ENCODE peak calls at places on chromosomes 12 and 14, in seven cellular contexts. One of them, this sample, is unnamed.

GRCh38 chr12:121812921-121813896 is 9.4 kb downstream of the SETD1B start:
- DNase-seq in ELR: no peak
- DNase-seq in AG08396: no peak
- DNase-seq in GM18507: no peak
- DNase-seq in astrocyte of the spinal cord: no peak
- DNase-seq in effector CD8-positive, alpha-beta T cell: no peak
- DNase-seq in HL-60: peak; percentile 72
- DNase-seq in this sample: no peak

GRCh38 chr12:91902860-91903683 is 242.6 kb downstream of the BTG1 start:
- DNase-seq in ELR: peak; percentile 75
- DNase-seq in AG08396: no peak
- DNase-seq in GM18507: no peak
- DNase-seq in astrocyte of the spinal cord: no peak
- DNase-seq in effector CD8-positive, alpha-beta T cell: no peak
- DNase-seq in HL-60: no peak
- DNase-seq in this sample: no peak

GRCh38 chr14:103121846-103122577 is 1.2 kb upstream of the TNFAIP2 start:
- DNase-seq in ELR: peak; percentile 74
- DNase-seq in AG08396: no peak
- DNase-seq in GM18507: no peak
- DNase-seq in astrocyte of the spinal cord: peak; percentile 54
- DNase-seq in effector CD8-positive, alpha-beta T cell: no peak
- DNase-seq in HL-60: peak; percentile 98
- DNase-seq in this sample: peak; percentile 63

GRCh38 chr12:53499261-53500118 is at the start of gene MAP3K12:
- DNase-seq in ELR: peak; percentile 79
- DNase-seq in AG08396: peak; percentile 57
- DNase-seq in GM18507: no peak
- DNase-seq in astrocyte of the spinal cord: peak; percentile 51
- DNase-seq in effector CD8-positive, alpha-beta T cell: peak; percentile 34
- DNase-seq in HL-60: peak; percentile 47
- DNase-seq in this sample: no peak

GRCh38 chr12:100128509-100128908 is 14.2 kb downstream of the BLTP3B start:
- DNase-seq in ELR: peak; percentile 57
- DNase-seq in AG08396: peak; percentile 19
- DNase-seq in GM18507: no peak
- DNase-seq in astrocyte of the spinal cord: peak; percentile 16
- DNase-seq in effector CD8-positive, alpha-beta T cell: no peak
- DNase-seq in HL-60: peak; percentile 74
- DNase-seq in this sample: peak; percentile 1

GRCh38 chr14:49634547-49635334 is at the start of gene DNAAF2:
- DNase-seq in ELR: peak; percentile 83
- DNase-seq in AG08396: peak; percentile 77
- DNase-seq in GM18507: peak; percentile 32
- DNase-seq in astrocyte of the spinal cord: peak; percentile 75
- DNase-seq in effector CD8-positive, alpha-beta T cell: peak; percentile 46
- DNase-seq in HL-60: peak; percentile 67
- DNase-seq in this sample: no peak

GRCh38 chr14:100891501-100892445 is 11.7 kb downstream of the RTL1 start:
- DNase-seq in ELR: no peak
- DNase-seq in AG08396: no peak
- DNase-seq in GM18507: no peak
- DNase-seq in astrocyte of the spinal cord: no peak
- DNase-seq in effector CD8-positive, alpha-beta T cell: no peak
- DNase-seq in HL-60: no peak
- DNase-seq in this sample: no peak

GRCh38 chr12:24228371-24228770 is 278.9 kb upstream of the SOX5 start:
- DNase-seq in ELR: no peak
- DNase-seq in AG08396: no peak
- DNase-seq in GM18507: no peak
- DNase-seq in astrocyte of the spinal cord: no peak
- DNase-seq in effector CD8-positive, alpha-beta T cell: no peak
- DNase-seq in HL-60: no peak
- DNase-seq in this sample: no peak

GRCh38 chr12:57694459-57695019 is 607 bp downstream of the OS9 start:
- DNase-seq in ELR: peak; percentile 23
- DNase-seq in AG08396: no peak
- DNase-seq in GM18507: no peak
- DNase-seq in astrocyte of the spinal cord: peak; percentile 4
- DNase-seq in effector CD8-positive, alpha-beta T cell: peak; percentile 13
- DNase-seq in HL-60: no peak
- DNase-seq in this sample: no peak

GRCh38 chr12:51887476-51888315 is at the start of gene ANKRD33:
- DNase-seq in ELR: no peak
- DNase-seq in AG08396: no peak
- DNase-seq in GM18507: no peak
- DNase-seq in astrocyte of the spinal cord: no peak
- DNase-seq in effector CD8-positive, alpha-beta T cell: no peak
- DNase-seq in HL-60: no peak
- DNase-seq in this sample: peak; percentile 73

GRCh38 chr12:45192041-45192695 is 23.7 kb upstream of the ANO6 start:
- DNase-seq in ELR: peak; percentile 85
- DNase-seq in AG08396: peak; percentile 21
- DNase-seq in GM18507: no peak
- DNase-seq in astrocyte of the spinal cord: peak; percentile 66
- DNase-seq in effector CD8-positive, alpha-beta T cell: no peak
- DNase-seq in HL-60: no peak
- DNase-seq in this sample: no peak

GRCh38 chr12:120412421-120412820 is 25.5 kb upstream of the COX6A1 start:
- DNase-seq in ELR: no peak
- DNase-seq in AG08396: no peak
- DNase-seq in GM18507: no peak
- DNase-seq in astrocyte of the spinal cord: no peak
- DNase-seq in effector CD8-positive, alpha-beta T cell: no peak
- DNase-seq in HL-60: no peak
- DNase-seq in this sample: peak; percentile 28

GRCh38 chr12:112616469-112617190 is 174.9 kb upstream of the RPH3A start:
- DNase-seq in ELR: no peak
- DNase-seq in AG08396: no peak
- DNase-seq in GM18507: no peak
- DNase-seq in astrocyte of the spinal cord: no peak
- DNase-seq in effector CD8-positive, alpha-beta T cell: no peak
- DNase-seq in HL-60: no peak
- DNase-seq in this sample: no peak

GRCh38 chr14:94342334-94342934 is 19.3 kb upstream of the SERPINA6 start:
- DNase-seq in ELR: peak; percentile 99
- DNase-seq in AG08396: peak; percentile 92
- DNase-seq in GM18507: no peak
- DNase-seq in astrocyte of the spinal cord: peak; percentile 100
- DNase-seq in effector CD8-positive, alpha-beta T cell: no peak
- DNase-seq in HL-60: no peak
- DNase-seq in this sample: peak; percentile 31

GRCh38 chr14:75170797-75171196 is 5.6 kb downstream of the TMED10 start:
- DNase-seq in ELR: no peak
- DNase-seq in AG08396: no peak
- DNase-seq in GM18507: no peak
- DNase-seq in astrocyte of the spinal cord: no peak
- DNase-seq in effector CD8-positive, alpha-beta T cell: no peak
- DNase-seq in HL-60: no peak
- DNase-seq in this sample: peak; percentile 9

GRCh38 chr12:109835827-109836226 is 2.6 kb upstream of the TRPV4 start:
- DNase-seq in ELR: no peak
- DNase-seq in AG08396: no peak
- DNase-seq in GM18507: no peak
- DNase-seq in astrocyte of the spinal cord: no peak
- DNase-seq in effector CD8-positive, alpha-beta T cell: no peak
- DNase-seq in HL-60: no peak
- DNase-seq in this sample: no peak

GRCh38 chr12:39359644-39360043 is 83.3 kb downstream of the KIF21A start:
- DNase-seq in ELR: no peak
- DNase-seq in AG08396: no peak
- DNase-seq in GM18507: no peak
- DNase-seq in astrocyte of the spinal cord: no peak
- DNase-seq in effector CD8-positive, alpha-beta T cell: no peak
- DNase-seq in HL-60: no peak
- DNase-seq in this sample: no peak

GRCh38 chr12:87155616-87156015 is 873.6 kb downstream of the C12orf50 start:
- DNase-seq in ELR: peak; percentile 62
- DNase-seq in AG08396: no peak
- DNase-seq in GM18507: no peak
- DNase-seq in astrocyte of the spinal cord: peak; percentile 28
- DNase-seq in effector CD8-positive, alpha-beta T cell: no peak
- DNase-seq in HL-60: no peak
- DNase-seq in this sample: no peak

GRCh38 chr12:53097207-53097563 is 282 bp upstream of the IGFBP6 start:
- DNase-seq in ELR: peak; percentile 51
- DNase-seq in AG08396: peak; percentile 47
- DNase-seq in GM18507: no peak
- DNase-seq in astrocyte of the spinal cord: peak; percentile 24
- DNase-seq in effector CD8-positive, alpha-beta T cell: no peak
- DNase-seq in HL-60: no peak
- DNase-seq in this sample: no peak

GRCh38 chr14:69052181-69052601 is 73.1 kb upstream of the ACTN1 start:
- DNase-seq in ELR: no peak
- DNase-seq in AG08396: no peak
- DNase-seq in GM18507: no peak
- DNase-seq in astrocyte of the spinal cord: no peak
- DNase-seq in effector CD8-positive, alpha-beta T cell: no peak
- DNase-seq in HL-60: no peak
- DNase-seq in this sample: no peak

GRCh38 chr14:101408077-101408831 is 153.0 kb upstream of the DIO3 start:
- DNase-seq in ELR: peak; percentile 30
- DNase-seq in AG08396: peak; percentile 50
- DNase-seq in GM18507: no peak
- DNase-seq in astrocyte of the spinal cord: peak; percentile 43
- DNase-seq in effector CD8-positive, alpha-beta T cell: no peak
- DNase-seq in HL-60: no peak
- DNase-seq in this sample: no peak

GRCh38 chr12:16347391-16348298 is at the start of gene MGST1:
- DNase-seq in ELR: peak; percentile 65
- DNase-seq in AG08396: peak; percentile 44
- DNase-seq in GM18507: no peak
- DNase-seq in astrocyte of the spinal cord: peak; percentile 62
- DNase-seq in effector CD8-positive, alpha-beta T cell: no peak
- DNase-seq in HL-60: peak; percentile 85
- DNase-seq in this sample: peak; percentile 69